ENCODE peak calls at places on chromosome 6, in four cellular contexts. I, S, Q and O are unnamed samples.

GRCh38 chr6:104955927-104956662 is 812 bp upstream of the LIN28B start:
- DNase-seq in I (peak), Q (no peak), S (peak), O (peak)

GRCh38 chr6:119575721-119576120 is 226.2 kb upstream of the MAN1A1 start:
- DNase-seq in S (no peak), I (peak), Q (no peak), O (no peak)

GRCh38 chr6:26249709-26249958 is 115.4 kb upstream of the BTN3A2 start:
- DNase-seq in I (no peak), Q (peak), S (no peak), O (no peak)

GRCh38 chr6:169341706-169342105 is 88.1 kb upstream of the THBS2 start:
- DNase-seq in I (no peak), S (no peak), Q (no peak), O (no peak)

GRCh38 chr6:6820688-6821238 is 232.2 kb downstream of the LY86 start:
- DNase-seq in S (no peak), I (no peak), Q (no peak), O (no peak)

GRCh38 chr6:31180500-31180899 is 10.0 kb upstream of the POU5F1 start:
- DNase-seq in Q (no peak), S (no peak), I (no peak), O (peak)

GRCh38 chr6:35519313-35520015 is 6.8 kb upstream of the TULP1 start:
- DNase-seq in S (no peak), I (no peak), Q (no peak), O (no peak)

GRCh38 chr6:55726144-55726543 is 147.2 kb upstream of the HMGCLL1 start:
- DNase-seq in I (no peak), Q (no peak), S (no peak), O (no peak)

GRCh38 chr6:43860285-43860684 is 90.3 kb downstream of the VEGFA start:
- DNase-seq in I (no peak), S (no peak), Q (no peak), O (no peak)

GRCh38 chr6:90362273-90362672 is 65.6 kb upstream of the BACH2 start:
- DNase-seq in S (no peak), I (peak), Q (no peak), O (no peak)

GRCh38 chr6:127868338-127868737 is 32.5 kb downstream of the THEMIS start:
- DNase-seq in Q (no peak), S (no peak), I (no peak), O (no peak)

GRCh38 chr6:18343741-18344140 is 43.4 kb upstream of the RNF144B start:
- DNase-seq in S (no peak), I (no peak), Q (no peak), O (no peak)

GRCh38 chr6:80094017-80094416 is 12.5 kb upstream of the BCKDHB start:
- DNase-seq in I (peak), S (no peak), Q (no peak), O (peak)

GRCh38 chr6:111798281-111798725 is 74.9 kb downstream of the FYN start:
- DNase-seq in S (peak), I (no peak), Q (no peak), O (no peak)

GRCh38 chr6:33278810-33279209 is 1.9 kb downstream of the B3GALT4 start:
- DNase-seq in S (no peak), Q (no peak), I (no peak), O (no peak)

GRCh38 chr6:20302702-20303251 is 90.5 kb upstream of the MBOAT1 start:
- DNase-seq in I (peak), Q (no peak), S (no peak), O (no peak)

GRCh38 chr6:129607581-129608186 is 102.3 kb downstream of the ARHGAP18 start:
- DNase-seq in I (no peak), S (no peak), Q (no peak), O (no peak)

GRCh38 chr6:90413867-90414266 is 117.2 kb upstream of the BACH2 start:
- DNase-seq in S (no peak), I (peak), Q (no peak), O (no peak)

GRCh38 chr6:111590209-111590955 is 15.3 kb downstream of the TRAF3IP2 start:
- DNase-seq in I (no peak), Q (no peak), S (no peak), O (no peak)

GRCh38 chr6:129177801-129178200 is 294.9 kb downstream of the LAMA2 start:
- DNase-seq in I (no peak), Q (no peak), S (no peak), O (no peak)

GRCh38 chr6:83615025-83615999 is 93.6 kb downstream of the SNAP91 start:
- DNase-seq in Q (no peak), I (peak), S (peak), O (peak)

GRCh38 chr6:69279805-69280204 is 517.0 kb downstream of the LMBRD1 start:
- DNase-seq in S (no peak), Q (no peak), I (no peak), O (no peak)

GRCh38 chr6:123668965-123669591 is 32.3 kb upstream of the TRDN start:
- DNase-seq in Q (no peak), S (no peak), I (peak), O (no peak)

GRCh38 chr6:142820336-142821016 is 124.5 kb downstream of the HIVEP2 start:
- DNase-seq in Q (no peak), I (no peak), S (no peak), O (no peak)

GRCh38 chr6:45021652-45022051 is 306.5 kb upstream of the RUNX2 start:
- DNase-seq in S (no peak), I (no peak), Q (no peak), O (no peak)

GRCh38 chr6:148464319-148465010 is 121.8 kb downstream of the SASH1 start:
- DNase-seq in Q (peak), S (peak), I (peak), O (peak)

GRCh38 chr6:159217595-159218275 is 48.5 kb downstream of the FNDC1 start:
- DNase-seq in S (peak), Q (peak), I (peak), O (peak)

GRCh38 chr6:148166339-148166949 is 176.2 kb upstream of the SASH1 start:
- DNase-seq in Q (no peak), S (peak), I (peak), O (peak)

GRCh38 chr6:55379895-55380294 is 52.6 kb downstream of the GFRAL start:
- DNase-seq in I (no peak), Q (no peak), S (no peak), O (no peak)

GRCh38 chr6:18307006-18307405 is 42.7 kb upstream of the DEK start:
- DNase-seq in I (no peak), Q (no peak), S (no peak), O (no peak)

GRCh38 chr6:113634352-113635163 is 222.6 kb upstream of the MARCKS start:
- DNase-seq in Q (peak), S (no peak), I (no peak), O (no peak)

GRCh38 chr6:129890701-129891100 is 29.6 kb upstream of the TMEM244 start:
- DNase-seq in I (peak), S (no peak), Q (no peak), O (no peak)

GRCh38 chr6:45072673-45073072 is 255.5 kb upstream of the RUNX2 start:
- DNase-seq in Q (no peak), I (no peak), S (no peak), O (no peak)

GRCh38 chr6:83461438-83461837 is 30.6 kb upstream of the ME1 start:
- DNase-seq in I (no peak), Q (no peak), S (peak), O (no peak)

GRCh38 chr6:52245425-52245824 is 1.1 kb upstream of the IL17F start:
- DNase-seq in S (peak), Q (no peak), I (no peak), O (no peak)

GRCh38 chr6:90136850-90137249 is 159.8 kb downstream of the BACH2 start:
- DNase-seq in I (no peak), Q (no peak), S (no peak), O (no peak)

DNA sequence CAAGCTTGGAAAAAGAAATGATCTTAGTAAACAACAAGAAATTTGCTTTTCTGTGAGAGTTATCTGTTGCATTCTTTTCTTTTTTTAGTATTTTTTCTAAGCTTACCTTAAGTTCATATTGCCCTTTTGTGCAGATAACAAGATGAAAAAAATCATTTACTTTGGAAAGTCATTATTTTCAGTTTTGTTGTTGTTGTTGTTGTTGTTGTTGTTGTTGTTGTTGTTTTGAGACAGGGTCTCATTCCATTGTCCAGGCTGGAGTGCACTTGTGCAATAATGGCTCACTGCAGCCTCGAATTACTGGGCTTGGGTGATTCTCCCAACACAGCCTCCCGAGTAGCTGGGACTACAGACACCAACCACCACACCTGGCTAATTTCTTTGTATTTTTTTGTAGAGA is 8.8 kb upstream of the STX11 start:
- DNase-seq in Q (no peak), S (no peak), I (no peak), O (no peak)
- TF ChIP-seq SP1 in Q (no peak), S (no peak), I (no peak), O (no peak)

GRCh38 chr6:105981002-105981887 is 104.9 kb upstream of the PRDM1 start:
- DNase-seq in Q (no peak), I (no peak), S (no peak), O (no peak)
- TF ChIP-seq TARDBP in Q (no peak), I (no peak), S (no peak), O (no peak)

GRCh38 chr6:15481892-15482291 is 180.9 kb downstream of the DTNBP1 start:
- DNase-seq in I (peak), S (no peak), Q (no peak), O (no peak)
- TF ChIP-seq BHLHE40 in I (peak), S (no peak), Q (peak), O (no peak)

DNA sequence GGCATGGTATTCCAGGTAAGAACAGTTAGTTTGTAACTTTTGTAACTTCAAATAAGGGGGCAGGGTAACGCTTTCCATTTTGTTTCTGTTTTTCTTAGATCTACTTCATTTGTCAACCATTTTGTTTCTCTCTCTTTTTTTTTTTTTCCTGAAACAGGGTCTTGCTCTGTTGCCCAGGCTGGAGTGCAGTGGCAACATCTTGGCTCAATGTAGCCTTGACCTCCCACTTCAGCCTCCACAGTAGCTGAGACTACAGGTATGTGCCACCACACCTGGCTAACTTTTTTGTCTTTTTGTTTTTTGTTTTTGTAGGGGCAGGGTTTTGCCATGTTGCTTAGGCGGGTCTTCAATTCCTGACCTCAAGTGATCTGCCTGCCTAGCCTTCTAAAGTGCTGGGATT is 32.1 kb upstream of the NHSL1 start:
- DNase-seq in Q (no peak), S (no peak), I (no peak), O (no peak)
- TF ChIP-seq SP1 in Q (no peak), S (no peak), I (no peak), O (no peak)